ENCODE peak calls at places on chromosomes 13 and 19, in five cellular contexts. One of them, this sample, is unnamed.

GRCh38 chr13:52851153-52851962 is 2.9 kb upstream of the PCDH8 start:
- DNase-seq in HTR-8/SVneo: no peak
- DNase-seq in T-helper 2 cell: no peak
- DNase-seq in NCI-H510A treated with DMSO at 0.1 percent for 48 hours: peak
- DNase-seq in substantia nigra: no peak
- DNase-seq in this sample: peak

GRCh38 chr19:5880604-5881078 is 10.3 kb upstream of the FUT5 start:
- DNase-seq in HTR-8/SVneo: no peak
- DNase-seq in T-helper 2 cell: no peak
- DNase-seq in NCI-H510A treated with DMSO at 0.1 percent for 48 hours: peak
- DNase-seq in substantia nigra: no peak
- DNase-seq in this sample: no peak

GRCh38 chr13:101752432-101752831 is 300.0 kb downstream of the ITGBL1 start:
- DNase-seq in HTR-8/SVneo: no peak
- DNase-seq in T-helper 2 cell: no peak
- DNase-seq in NCI-H510A treated with DMSO at 0.1 percent for 48 hours: no peak
- DNase-seq in substantia nigra: no peak
- DNase-seq in this sample: no peak

GRCh38 chr13:98582947-98583346 is 6.0 kb upstream of the STK24 start:
- DNase-seq in HTR-8/SVneo: no peak
- DNase-seq in T-helper 2 cell: no peak
- DNase-seq in NCI-H510A treated with DMSO at 0.1 percent for 48 hours: no peak
- DNase-seq in substantia nigra: no peak
- DNase-seq in this sample: no peak

GRCh38 chr13:61777902-61778301 is 362.3 kb upstream of the PCDH20 start:
- DNase-seq in HTR-8/SVneo: no peak
- DNase-seq in T-helper 2 cell: no peak
- DNase-seq in NCI-H510A treated with DMSO at 0.1 percent for 48 hours: no peak
- DNase-seq in substantia nigra: no peak
- DNase-seq in this sample: no peak

GRCh38 chr13:101746513-101746912 is 294.0 kb downstream of the ITGBL1 start:
- DNase-seq in HTR-8/SVneo: no peak
- DNase-seq in T-helper 2 cell: no peak
- DNase-seq in NCI-H510A treated with DMSO at 0.1 percent for 48 hours: no peak
- DNase-seq in substantia nigra: no peak
- DNase-seq in this sample: no peak

GRCh38 chr19:16373989-16374388 is 49.4 kb downstream of the KLF2 start:
- DNase-seq in HTR-8/SVneo: no peak
- DNase-seq in T-helper 2 cell: no peak
- DNase-seq in NCI-H510A treated with DMSO at 0.1 percent for 48 hours: no peak
- DNase-seq in substantia nigra: no peak
- DNase-seq in this sample: no peak

GRCh38 chr19:29680447-29680846 is 15.2 kb downstream of the PLEKHF1 start:
- DNase-seq in HTR-8/SVneo: no peak
- DNase-seq in T-helper 2 cell: peak
- DNase-seq in NCI-H510A treated with DMSO at 0.1 percent for 48 hours: no peak
- DNase-seq in substantia nigra: no peak
- DNase-seq in this sample: no peak

GRCh38 chr13:78309497-78310180 is 293.7 kb downstream of the POU4F1 start:
- DNase-seq in HTR-8/SVneo: no peak
- DNase-seq in T-helper 2 cell: no peak
- DNase-seq in NCI-H510A treated with DMSO at 0.1 percent for 48 hours: no peak
- DNase-seq in substantia nigra: no peak
- DNase-seq in this sample: no peak

GRCh38 chr13:99800951-99801350 is 170.6 kb downstream of the ZIC5 start:
- DNase-seq in HTR-8/SVneo: no peak
- DNase-seq in T-helper 2 cell: no peak
- DNase-seq in NCI-H510A treated with DMSO at 0.1 percent for 48 hours: no peak
- DNase-seq in substantia nigra: no peak
- DNase-seq in this sample: no peak

GRCh38 chr13:63381078-63381859 is 1965.6 kb upstream of the PCDH20 start:
- DNase-seq in HTR-8/SVneo: no peak
- DNase-seq in T-helper 2 cell: no peak
- DNase-seq in NCI-H510A treated with DMSO at 0.1 percent for 48 hours: no peak
- DNase-seq in substantia nigra: no peak
- DNase-seq in this sample: no peak

GRCh38 chr19:13149628-13150186 is 468 bp downstream of the STX10 start:
- DNase-seq in HTR-8/SVneo: peak
- DNase-seq in T-helper 2 cell: no peak
- DNase-seq in NCI-H510A treated with DMSO at 0.1 percent for 48 hours: peak
- DNase-seq in substantia nigra: no peak
- DNase-seq in this sample: no peak

GRCh38 chr19:56350416-56351045 is 35.9 kb upstream of the ZSCAN5A start:
- DNase-seq in HTR-8/SVneo: no peak
- DNase-seq in T-helper 2 cell: peak
- DNase-seq in NCI-H510A treated with DMSO at 0.1 percent for 48 hours: peak
- DNase-seq in substantia nigra: no peak
- DNase-seq in this sample: peak

GRCh38 chr19:37725181-37725580 is 5.6 kb upstream of the ZNF607 start:
- DNase-seq in HTR-8/SVneo: no peak
- DNase-seq in T-helper 2 cell: no peak
- DNase-seq in NCI-H510A treated with DMSO at 0.1 percent for 48 hours: no peak
- DNase-seq in substantia nigra: no peak
- DNase-seq in this sample: no peak

GRCh38 chr19:1824252-1824622 is 12.2 kb upstream of the ATP8B3 start:
- DNase-seq in HTR-8/SVneo: no peak
- DNase-seq in T-helper 2 cell: no peak
- DNase-seq in NCI-H510A treated with DMSO at 0.1 percent for 48 hours: no peak
- DNase-seq in substantia nigra: no peak
- DNase-seq in this sample: no peak

GRCh38 chr13:45847554-45848224 is 3.9 kb downstream of the SIAH3 start:
- DNase-seq in HTR-8/SVneo: no peak
- DNase-seq in T-helper 2 cell: no peak
- DNase-seq in NCI-H510A treated with DMSO at 0.1 percent for 48 hours: no peak
- DNase-seq in substantia nigra: no peak
- DNase-seq in this sample: no peak

GRCh38 chr19:50694815-50695145 is 24.8 kb downstream of the SHANK1 start:
- DNase-seq in HTR-8/SVneo: no peak
- DNase-seq in T-helper 2 cell: no peak
- DNase-seq in NCI-H510A treated with DMSO at 0.1 percent for 48 hours: no peak
- DNase-seq in substantia nigra: no peak
- DNase-seq in this sample: no peak

GRCh38 chr13:24038405-24038804 is 122.1 kb upstream of the SPATA13 start:
- DNase-seq in HTR-8/SVneo: no peak
- DNase-seq in T-helper 2 cell: no peak
- DNase-seq in NCI-H510A treated with DMSO at 0.1 percent for 48 hours: no peak
- DNase-seq in substantia nigra: no peak
- DNase-seq in this sample: no peak

GRCh38 chr19:13238891-13239534 is 88.8 kb downstream of the IER2 start:
- DNase-seq in HTR-8/SVneo: no peak
- DNase-seq in T-helper 2 cell: no peak
- DNase-seq in NCI-H510A treated with DMSO at 0.1 percent for 48 hours: no peak
- DNase-seq in substantia nigra: no peak
- DNase-seq in this sample: no peak

This sample was measured in head of caudate nucleus.